ENCODE peak calls at places on chromosome 4, in seven cellular contexts. B is CD8-positive, alpha-beta T cell; P is astrocyte; W is neuronal stem cell; N is heart left ventricle; A is K562; G is HepG2. R is an unnamed sample.

GRCh38 chr4:152784490-152785195 is 4.9 kb downstream of the ARFIP1 start:
- DNase-seq in B (no peak), P (no peak), W (no peak), N (no peak), A (peak; percentile 12), G (peak; percentile 5), R (no peak)

GRCh38 chr4:161203865-161204264 is 959.9 kb downstream of the FSTL5 start:
- DNase-seq in B (no peak), P (no peak), W (no peak), N (no peak), A (no peak), G (no peak), R (no peak)

GRCh38 chr4:41844327-41844726 is 90.9 kb upstream of the TMEM33 start:
- DNase-seq in B (no peak), P (no peak), W (no peak), N (no peak), A (no peak), G (no peak), R (no peak)

GRCh38 chr4:108172231-108172779 is 3.6 kb upstream of the LEF1 start:
- DNase-seq in B (peak; percentile 32), P (peak; percentile 24), W (peak; percentile 54), N (peak; percentile 30), A (no peak), G (no peak), R (no peak)

GRCh38 chr4:85995361-85995760 is 364.5 kb downstream of the MAPK10 start:
- DNase-seq in B (no peak), P (no peak), W (no peak), N (no peak), A (no peak), G (no peak), R (no peak)

GRCh38 chr4:39054497-39054896 is 7.5 kb upstream of the KLHL5 start:
- DNase-seq in B (no peak), P (no peak), W (peak; percentile 9), N (no peak), A (peak; percentile 41), G (no peak), R (no peak)

GRCh38 chr4:13627185-13627605 is 330 bp downstream of the BOD1L1 start:
- DNase-seq in B (no peak), P (no peak), W (peak; percentile 6), N (peak; percentile 31), A (peak; percentile 22), G (no peak), R (no peak)

GRCh38 chr4:77040265-77040664 is 35.5 kb downstream of the CCNI start:
- DNase-seq in B (no peak), P (peak; percentile 77), W (no peak), N (no peak), A (no peak), G (no peak), R (no peak)

GRCh38 chr4:92303621-92304027 is at the start of gene GRID2:
- DNase-seq in B (no peak), P (peak; percentile 6), W (peak; percentile 38), N (peak; percentile 24), A (no peak), G (no peak), R (no peak)

GRCh38 chr4:122692641-122693520 is 39.6 kb upstream of the BBS12 start:
- DNase-seq in B (no peak), P (peak; percentile 56), W (no peak), N (no peak), A (no peak), G (no peak), R (no peak)

GRCh38 chr4:163166041-163166579 is 580 bp downstream of the NAF1 start:
- DNase-seq in B (peak; percentile 48), P (peak; percentile 41), W (peak; percentile 57), N (peak; percentile 47), A (peak; percentile 59), G (peak; percentile 26), R (peak; percentile 78)

GRCh38 chr4:140000232-140000631 is 153.8 kb downstream of the MAML3 start:
- DNase-seq in B (no peak), P (no peak), W (no peak), N (no peak), A (no peak), G (no peak), R (no peak)

GRCh38 chr4:37978509-37978908 is 18.3 kb downstream of the PTTG2 start:
- DNase-seq in B (no peak), P (no peak), W (no peak), N (no peak), A (no peak), G (no peak), R (no peak)

GRCh38 chr4:175106301-175106700 is 188.1 kb downstream of the ADAM29 start:
- DNase-seq in B (no peak), P (no peak), W (no peak), N (no peak), A (no peak), G (no peak), R (no peak)

GRCh38 chr4:108972613-108973283 is 209.9 kb upstream of the ETNPPL start:
- DNase-seq in B (no peak), P (no peak), W (no peak), N (no peak), A (peak; percentile 49), G (no peak), R (no peak)

GRCh38 chr4:90943311-90943710 is 816.1 kb downstream of the CCSER1 start:
- DNase-seq in B (no peak), P (no peak), W (no peak), N (no peak), A (no peak), G (no peak), R (no peak)

GRCh38 chr4:67983333-67983732 is 20.0 kb upstream of the TMPRSS11A start:
- DNase-seq in B (no peak), P (peak; percentile 58), W (no peak), N (no peak), A (no peak), G (no peak), R (no peak)

DNA sequence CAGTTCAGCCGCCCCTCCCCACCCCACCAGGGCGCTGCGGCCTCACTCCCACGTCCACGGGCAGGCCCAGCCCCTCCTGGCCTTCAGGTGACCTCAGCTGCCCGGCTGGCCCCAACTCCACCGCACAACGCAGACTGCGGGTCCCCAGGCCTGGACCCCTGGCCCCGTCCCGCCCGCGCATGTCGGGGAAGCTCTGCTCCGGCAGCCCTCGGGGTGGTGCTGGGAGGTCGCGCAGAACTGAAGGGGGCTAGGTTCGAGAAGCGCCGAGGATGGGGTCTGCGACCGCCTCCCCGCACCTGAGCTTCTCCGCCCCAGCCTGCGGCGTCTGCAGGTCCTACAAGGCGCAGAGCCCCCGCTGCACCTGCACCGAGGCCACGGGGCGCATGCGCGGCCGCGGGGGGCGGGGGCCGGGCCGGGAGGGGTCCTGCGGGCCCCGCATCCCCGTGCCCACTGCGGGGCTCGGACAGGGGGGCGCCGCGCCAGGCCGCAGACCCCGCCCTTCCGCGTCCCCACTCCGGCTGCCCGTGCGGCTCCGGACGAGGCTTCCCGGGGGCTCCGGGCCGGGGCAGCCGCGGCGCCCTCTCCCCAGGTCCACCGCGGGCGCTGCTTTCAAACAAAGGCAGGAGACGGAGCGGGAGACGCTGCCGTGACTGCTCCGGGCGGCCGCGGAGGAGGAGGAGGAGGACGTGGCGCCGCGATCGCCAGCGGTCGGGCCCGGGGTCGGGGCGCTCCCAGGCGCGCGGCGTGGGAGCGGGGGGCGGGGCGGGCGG is 678 bp upstream of the NAT8L start:
- DNase-seq in B (no peak), P (no peak), W (no peak), N (peak; percentile 14), A (peak; percentile 45), G (no peak), R (no peak)
- H3K4me3 ChIP-seq in B (no peak overlapping the region), P (no peak overlapping the region), W (peak overlapping the region; percentile 71), N (peak overlapping the region; percentile 35), A (peak overlapping the region; percentile 53), G (peak overlapping the region; percentile 61), R (peak overlapping the region; percentile 50)

GRCh38 chr4:63361628-63362027 is 1047.6 kb downstream of the TECRL start:
- DNase-seq in B (no peak), P (no peak), W (no peak), N (no peak), A (no peak), G (no peak), R (no peak)
- H3K4me3 ChIP-seq in B (no peak overlapping the region), P (no peak overlapping the region), W (no peak overlapping the region), N (no peak overlapping the region), A (no peak overlapping the region), G (no peak overlapping the region), R (no peak overlapping the region)

DNA sequence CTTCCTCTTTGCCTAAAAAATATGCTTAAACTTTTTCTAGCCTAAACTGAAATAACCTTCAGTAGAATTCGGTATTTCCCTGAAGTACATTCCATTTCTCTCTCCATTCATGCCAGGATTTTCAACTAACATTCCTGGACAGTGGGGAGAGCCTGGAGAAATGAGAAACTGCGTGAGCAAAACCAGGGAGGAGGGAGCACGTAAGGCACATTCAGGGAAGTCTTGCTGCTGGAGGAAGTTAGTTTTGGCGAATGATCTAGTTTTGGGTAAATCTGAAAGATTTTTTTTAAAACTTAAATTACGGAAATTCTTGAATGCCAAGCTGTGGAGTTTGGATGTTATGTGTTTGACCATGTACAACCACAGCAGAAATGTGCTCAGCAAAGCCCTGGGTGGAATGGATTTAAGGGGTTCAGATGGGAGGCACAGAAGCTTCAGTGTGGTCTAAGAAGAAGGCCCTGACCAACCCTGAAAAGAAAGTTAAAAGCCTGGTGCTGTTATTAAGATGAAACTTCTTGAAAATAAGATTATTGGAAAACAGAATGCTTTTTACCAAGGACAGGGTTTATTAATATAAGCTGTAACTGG is 347.8 kb downstream of the ANK2 start:
- DNase-seq in B (no peak), P (peak; percentile 89), W (no peak), N (no peak), A (no peak), G (no peak), R (no peak)
- H3K4me3 ChIP-seq in B (no peak overlapping the region), P (no peak overlapping the region), W (no peak overlapping the region), N (no peak overlapping the region), A (no peak overlapping the region), G (peak overlapping the region; percentile 45), R (no peak overlapping the region)

DNA sequence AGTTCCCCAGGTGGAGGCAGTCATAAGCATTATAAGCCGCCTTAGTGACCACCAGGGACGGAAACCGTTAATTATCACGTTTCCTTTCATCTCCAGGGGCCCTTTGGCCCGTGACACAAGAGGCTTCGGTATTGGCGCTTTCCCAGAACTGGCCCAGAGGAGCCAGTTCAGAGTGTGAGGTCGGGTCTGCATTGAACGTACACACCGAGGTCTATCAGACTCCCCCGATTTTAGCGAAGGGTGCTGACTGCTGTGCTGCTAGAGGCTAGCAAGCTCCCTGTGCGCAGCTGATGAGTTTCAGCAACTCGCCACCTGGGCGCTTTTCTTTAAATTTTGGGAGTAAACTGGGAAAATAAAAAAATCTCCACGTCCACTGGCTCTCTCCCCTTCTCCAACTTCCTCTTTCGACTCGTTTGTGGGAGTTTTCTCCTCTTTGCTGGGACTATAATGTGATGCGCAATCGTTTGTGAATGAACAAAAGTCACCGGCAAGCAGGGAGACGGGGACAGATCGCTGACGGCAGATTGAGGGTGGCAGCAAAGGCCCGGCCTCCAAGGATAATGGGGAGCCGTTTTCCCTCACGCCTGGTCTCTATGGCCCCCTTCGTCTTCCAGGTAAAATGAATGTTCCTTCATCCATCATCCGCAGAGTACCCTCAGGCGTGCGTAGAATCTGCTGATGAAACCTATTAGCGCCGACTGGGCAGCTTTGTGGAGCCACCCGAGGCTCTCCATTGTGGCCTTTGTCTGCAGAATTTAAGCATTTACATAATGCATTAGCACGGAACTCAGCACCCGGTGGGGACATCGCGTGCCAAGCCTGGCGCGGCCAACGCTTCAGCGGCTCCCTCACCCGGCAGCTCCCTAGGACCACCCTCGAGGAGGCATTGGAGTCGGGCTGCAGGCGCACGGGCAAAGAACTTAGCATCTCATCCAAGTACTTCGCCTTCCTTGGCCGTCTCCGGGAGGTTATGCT is 1.6 kb upstream of the LRAT start:
- DNase-seq in B (no peak), P (peak; percentile 6), W (peak; percentile 55), N (no peak), A (no peak), G (no peak), R (no peak)
- H3K4me3 ChIP-seq in B (no peak overlapping the region), P (peak overlapping the region; percentile 42), W (peak overlapping the region; percentile 0), N (no peak overlapping the region), A (no peak overlapping the region), G (no peak overlapping the region), R (peak overlapping the region; percentile 46)

R was measured in tibial artery.